ENCODE peak calls at places on chromosomes 4 and X, in six cellular contexts. I, R, N, B, A and C are unnamed samples.
A peak's percentile ranks its signal among the peaks of the same experiment; 100 is the strongest.

GRCh38 chr4:7194251-7195137 is 2.2 kb downstream of the SORCS2 start:
- DNase-seq in I (peak; percentile 63), R (no peak), N (no peak), B (no peak), A (peak; percentile 88), C (no peak)

GRCh38 chr4:141133146-141134006 is at the start of gene RNF150:
- DNase-seq in I (peak; percentile 88), R (peak; percentile 81), N (peak; percentile 73), B (peak; percentile 60), A (peak; percentile 87), C (peak; percentile 59)

GRCh38 chrX:120604359-120604782 is 470 bp downstream of the MCTS1 start:
- DNase-seq in I (no peak), R (no peak), N (peak; percentile 29), B (no peak), A (no peak), C (peak; percentile 21)

GRCh38 chrX:102599084-102599949 is at the start of gene ARMCX5:
- DNase-seq in I (peak; percentile 71), R (no peak), N (peak; percentile 50), B (peak; percentile 77), A (peak; percentile 65), C (peak; percentile 69)

GRCh38 chr4:19146038-19146437 is 1105.7 kb upstream of the SLIT2 start:
- DNase-seq in I (no peak), R (no peak), N (no peak), B (no peak), A (no peak), C (no peak)

GRCh38 chr4:9894604-9895361 is 113.3 kb downstream of the DRD5 start:
- DNase-seq in I (no peak), R (no peak), N (no peak), B (no peak), A (no peak), C (no peak)

GRCh38 chrX:113828470-113828869 is 755.4 kb upstream of the HTR2C start:
- DNase-seq in I (no peak), R (no peak), N (no peak), B (no peak), A (no peak), C (no peak)

GRCh38 chrX:7112071-7112470 is 35.4 kb upstream of the STS start:
- DNase-seq in I (no peak), R (no peak), N (no peak), B (no peak), A (no peak), C (no peak)

GRCh38 chr4:174036111-174036510 is 247.4 kb downstream of the FBXO8 start:
- DNase-seq in I (no peak), R (no peak), N (no peak), B (no peak), A (no peak), C (no peak)

GRCh38 chr4:19711871-19712270 is 539.8 kb upstream of the SLIT2 start:
- DNase-seq in I (no peak), R (peak; percentile 26), N (no peak), B (no peak), A (no peak), C (no peak)

GRCh38 chr4:147425019-147425418 is 55.9 kb upstream of the EDNRA start:
- DNase-seq in I (no peak), R (no peak), N (no peak), B (no peak), A (no peak), C (no peak)

GRCh38 chrX:40072246-40072645 is 25.5 kb downstream of the BCOR start:
- DNase-seq in I (no peak), R (no peak), N (no peak), B (no peak), A (no peak), C (no peak)

GRCh38 chrX:40064055-40064597 is 33.6 kb downstream of the BCOR start:
- DNase-seq in I (no peak), R (no peak), N (no peak), B (no peak), A (no peak), C (no peak)

GRCh38 chrX:40065291-40066046 is 32.3 kb downstream of the BCOR start:
- DNase-seq in I (no peak), R (no peak), N (no peak), B (no peak), A (no peak), C (no peak)

GRCh38 chrX:40066700-40067099 is 31.1 kb downstream of the BCOR start:
- DNase-seq in I (no peak), R (no peak), N (no peak), B (no peak), A (no peak), C (no peak)

GRCh38 chrX:40068048-40068447 is 29.7 kb downstream of the BCOR start:
- DNase-seq in I (no peak), R (no peak), N (no peak), B (no peak), A (no peak), C (no peak)
- TF ChIP-seq CTCF in I (no peak), R (no peak), N (no peak), B (no peak), A (no peak), C (no peak)

GRCh38 chr4:47849466-47849865 is 11.6 kb upstream of the CORIN start:
- DNase-seq in I (no peak), R (no peak), N (no peak), B (no peak), A (no peak), C (no peak)

GRCh38 chr4:47858012-47858411 is 20.1 kb upstream of the CORIN start:
- DNase-seq in I (no peak), R (no peak), N (no peak), B (no peak), A (no peak), C (no peak)

GRCh38 chr4:47856713-47857112 is 18.8 kb upstream of the CORIN start:
- DNase-seq in I (no peak), R (no peak), N (no peak), B (no peak), A (no peak), C (no peak)

GRCh38 chr4:47855350-47855749 is 17.5 kb upstream of the CORIN start:
- DNase-seq in I (no peak), R (no peak), N (no peak), B (no peak), A (no peak), C (no peak)

GRCh38 chr4:47852121-47852520 is 14.3 kb upstream of the CORIN start:
- DNase-seq in I (no peak), R (peak; percentile 63), N (no peak), B (no peak), A (no peak), C (no peak)
- H3K4me3 ChIP-seq in I (no peak overlapping the region), R (no peak overlapping the region), N (no peak overlapping the region), B (no peak overlapping the region), A (no peak overlapping the region), C (no peak overlapping the region)

GRCh38 chr4:95548738-95549245 is at the start of gene UNC5C:
- DNase-seq in I (peak; percentile 72), R (no peak), N (no peak), B (peak; percentile 36), A (peak; percentile 74), C (no peak)
- TF ChIP-seq CTCF in I (peak; percentile 10), R (no peak), N (no peak), B (no peak), A (no peak), C (no peak)

GRCh38 chr4:77007358-77008230 is 58.0 kb downstream of the SEPTIN11 start:
- DNase-seq in I (no peak), R (no peak), N (peak; percentile 28), B (no peak), A (no peak), C (no peak)
- H3K4me3 ChIP-seq in I (no peak overlapping the region), R (no peak overlapping the region), N (no peak overlapping the region), B (no peak overlapping the region), A (no peak overlapping the region), C (no peak overlapping the region)